ENCODE peak calls at places on chromosomes 11 and 22, in nine cellular contexts. One of them, this sample, is unnamed.

GRCh38 chr11:69636512-69636866 is 4.5 kb upstream of the CCND1 start:
- DNase-seq in psoas muscle: peak; percentile 75
- DNase-seq in CD4-positive, alpha-beta memory T cell: peak; percentile 31
- DNase-seq in upper lobe of right lung: peak; percentile 86
- DNase-seq in CD8-positive, alpha-beta memory T cell: no peak
- DNase-seq in Peyer's patch: no peak
- DNase-seq in fibroblast of lung: peak; percentile 90
- DNase-seq in uterus: no peak
- DNase-seq in AG04450: peak; percentile 86
- DNase-seq in this sample: no peak

GRCh38 chr11:18277560-18278271 is 11.7 kb downstream of the SAA1 start:
- DNase-seq in psoas muscle: no peak
- DNase-seq in CD4-positive, alpha-beta memory T cell: no peak
- DNase-seq in upper lobe of right lung: no peak
- DNase-seq in CD8-positive, alpha-beta memory T cell: no peak
- DNase-seq in Peyer's patch: no peak
- DNase-seq in fibroblast of lung: no peak
- DNase-seq in uterus: no peak
- DNase-seq in AG04450: no peak
- DNase-seq in this sample: no peak

GRCh38 chr22:32444068-32444467 is 20.2 kb downstream of the BPIFC start:
- DNase-seq in psoas muscle: no peak
- DNase-seq in CD4-positive, alpha-beta memory T cell: peak; percentile 28
- DNase-seq in upper lobe of right lung: no peak
- DNase-seq in CD8-positive, alpha-beta memory T cell: no peak
- DNase-seq in Peyer's patch: no peak
- DNase-seq in fibroblast of lung: no peak
- DNase-seq in uterus: no peak
- DNase-seq in AG04450: no peak
- DNase-seq in this sample: no peak

GRCh38 chr22:44620129-44620840 is 81.7 kb upstream of the PRR5 start:
- DNase-seq in psoas muscle: peak; percentile 60
- DNase-seq in CD4-positive, alpha-beta memory T cell: peak; percentile 91
- DNase-seq in upper lobe of right lung: no peak
- DNase-seq in CD8-positive, alpha-beta memory T cell: peak; percentile 78
- DNase-seq in Peyer's patch: peak; percentile 67
- DNase-seq in fibroblast of lung: peak; percentile 55
- DNase-seq in uterus: peak; percentile 75
- DNase-seq in AG04450: no peak
- DNase-seq in this sample: no peak

GRCh38 chr11:74568028-74568427 is 24.4 kb upstream of the POLD3 start:
- DNase-seq in psoas muscle: no peak
- DNase-seq in CD4-positive, alpha-beta memory T cell: no peak
- DNase-seq in upper lobe of right lung: no peak
- DNase-seq in CD8-positive, alpha-beta memory T cell: no peak
- DNase-seq in Peyer's patch: no peak
- DNase-seq in fibroblast of lung: no peak
- DNase-seq in uterus: no peak
- DNase-seq in AG04450: no peak
- DNase-seq in this sample: no peak

GRCh38 chr11:14499178-14499559 is 442 bp downstream of the COPB1 start:
- DNase-seq in psoas muscle: no peak
- DNase-seq in CD4-positive, alpha-beta memory T cell: no peak
- DNase-seq in upper lobe of right lung: no peak
- DNase-seq in CD8-positive, alpha-beta memory T cell: peak; percentile 34
- DNase-seq in Peyer's patch: peak; percentile 52
- DNase-seq in fibroblast of lung: peak; percentile 21
- DNase-seq in uterus: peak; percentile 30
- DNase-seq in AG04450: no peak
- DNase-seq in this sample: no peak

GRCh38 chr11:9265211-9266131 is at the start of gene DENND5A:
- DNase-seq in psoas muscle: peak; percentile 86
- DNase-seq in CD4-positive, alpha-beta memory T cell: peak; percentile 51
- DNase-seq in upper lobe of right lung: peak; percentile 93
- DNase-seq in CD8-positive, alpha-beta memory T cell: peak; percentile 37
- DNase-seq in Peyer's patch: peak; percentile 67
- DNase-seq in fibroblast of lung: peak; percentile 79
- DNase-seq in uterus: peak; percentile 85
- DNase-seq in AG04450: peak; percentile 51
- DNase-seq in this sample: no peak

GRCh38 chr11:119366690-119367620 is 14.5 kb downstream of the USP2 start:
- DNase-seq in psoas muscle: no peak
- DNase-seq in CD4-positive, alpha-beta memory T cell: no peak
- DNase-seq in upper lobe of right lung: no peak
- DNase-seq in CD8-positive, alpha-beta memory T cell: no peak
- DNase-seq in Peyer's patch: no peak
- DNase-seq in fibroblast of lung: no peak
- DNase-seq in uterus: peak; percentile 62
- DNase-seq in AG04450: no peak
- DNase-seq in this sample: no peak

GRCh38 chr11:32658639-32659406 is 75.2 kb downstream of the EIF3M start:
- DNase-seq in psoas muscle: no peak
- DNase-seq in CD4-positive, alpha-beta memory T cell: no peak
- DNase-seq in upper lobe of right lung: no peak
- DNase-seq in CD8-positive, alpha-beta memory T cell: no peak
- DNase-seq in Peyer's patch: no peak
- DNase-seq in fibroblast of lung: peak; percentile 6
- DNase-seq in uterus: no peak
- DNase-seq in AG04450: no peak
- DNase-seq in this sample: peak; percentile 2

GRCh38 chr11:114195981-114196731 is 100.0 kb upstream of the NNMT start:
- DNase-seq in psoas muscle: no peak
- DNase-seq in CD4-positive, alpha-beta memory T cell: no peak
- DNase-seq in upper lobe of right lung: no peak
- DNase-seq in CD8-positive, alpha-beta memory T cell: no peak
- DNase-seq in Peyer's patch: no peak
- DNase-seq in fibroblast of lung: no peak
- DNase-seq in uterus: no peak
- DNase-seq in AG04450: no peak
- DNase-seq in this sample: peak; percentile 75

GRCh38 chr22:19874307-19875060 is 19.8 kb upstream of the GNB1L start:
- DNase-seq in psoas muscle: peak; percentile 22
- DNase-seq in CD4-positive, alpha-beta memory T cell: no peak
- DNase-seq in upper lobe of right lung: peak; percentile 91
- DNase-seq in CD8-positive, alpha-beta memory T cell: no peak
- DNase-seq in Peyer's patch: no peak
- DNase-seq in fibroblast of lung: no peak
- DNase-seq in uterus: peak; percentile 41
- DNase-seq in AG04450: no peak
- DNase-seq in this sample: no peak

GRCh38 chr11:72333657-72334056 is 89.7 kb upstream of the PHOX2A start:
- DNase-seq in psoas muscle: no peak
- DNase-seq in CD4-positive, alpha-beta memory T cell: peak; percentile 50
- DNase-seq in upper lobe of right lung: no peak
- DNase-seq in CD8-positive, alpha-beta memory T cell: peak; percentile 14
- DNase-seq in Peyer's patch: peak; percentile 18
- DNase-seq in fibroblast of lung: peak; percentile 10
- DNase-seq in uterus: no peak
- DNase-seq in AG04450: no peak
- DNase-seq in this sample: no peak

GRCh38 chr11:101010899-101011298 is 118.7 kb downstream of the PGR start:
- DNase-seq in psoas muscle: no peak
- DNase-seq in CD4-positive, alpha-beta memory T cell: no peak
- DNase-seq in upper lobe of right lung: no peak
- DNase-seq in CD8-positive, alpha-beta memory T cell: no peak
- DNase-seq in Peyer's patch: no peak
- DNase-seq in fibroblast of lung: no peak
- DNase-seq in uterus: no peak
- DNase-seq in AG04450: no peak
- DNase-seq in this sample: no peak

GRCh38 chr22:36385491-36386350 is 2.0 kb downstream of the MYH9 start:
- DNase-seq in psoas muscle: peak; percentile 70
- DNase-seq in CD4-positive, alpha-beta memory T cell: peak; percentile 90
- DNase-seq in upper lobe of right lung: peak; percentile 88
- DNase-seq in CD8-positive, alpha-beta memory T cell: peak; percentile 56
- DNase-seq in Peyer's patch: peak; percentile 31
- DNase-seq in fibroblast of lung: no peak
- DNase-seq in uterus: peak; percentile 74
- DNase-seq in AG04450: no peak
- DNase-seq in this sample: no peak

GRCh38 chr22:24982301-24983056 is 30.0 kb downstream of the KIAA1671 start:
- DNase-seq in psoas muscle: no peak
- DNase-seq in CD4-positive, alpha-beta memory T cell: no peak
- DNase-seq in upper lobe of right lung: no peak
- DNase-seq in CD8-positive, alpha-beta memory T cell: no peak
- DNase-seq in Peyer's patch: no peak
- DNase-seq in fibroblast of lung: no peak
- DNase-seq in uterus: no peak
- DNase-seq in AG04450: no peak
- DNase-seq in this sample: no peak
- H3K27ac ChIP-seq in psoas muscle: peak overlapping the region; percentile 23
- H3K27ac ChIP-seq in CD4-positive, alpha-beta memory T cell: no peak overlapping the region
- H3K27ac ChIP-seq in upper lobe of right lung: peak overlapping the region; percentile 42
- H3K27ac ChIP-seq in CD8-positive, alpha-beta memory T cell: no peak overlapping the region
- H3K27ac ChIP-seq in Peyer's patch: peak overlapping the region; percentile 2
- H3K27ac ChIP-seq in fibroblast of lung: no peak overlapping the region
- H3K27ac ChIP-seq in uterus: peak overlapping the region; percentile 33
- H3K27ac ChIP-seq in AG04450: no peak overlapping the region
- H3K27ac ChIP-seq in this sample: peak overlapping the region; percentile 27

DNA sequence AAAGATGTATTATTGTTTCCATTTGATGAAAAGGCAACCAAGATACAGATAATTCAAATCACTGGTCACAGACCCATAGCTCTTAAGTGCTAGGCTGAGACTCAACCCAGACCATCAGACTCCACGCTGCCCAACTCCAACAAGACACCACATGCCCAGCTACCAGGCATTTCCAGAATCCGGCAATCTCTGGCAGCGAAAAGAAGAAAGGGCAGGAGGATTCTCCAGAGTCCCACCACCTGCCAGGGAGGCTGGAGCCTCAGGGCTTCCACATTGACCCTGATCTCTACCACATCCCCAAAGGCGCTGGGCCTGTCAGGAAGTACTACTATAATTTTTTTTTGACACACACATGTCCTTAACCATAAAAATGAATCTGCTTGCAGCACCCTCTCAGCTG is 61.4 kb upstream of the ARFGAP3 start:
- DNase-seq in psoas muscle: no peak
- DNase-seq in CD4-positive, alpha-beta memory T cell: no peak
- DNase-seq in upper lobe of right lung: peak; percentile 6
- DNase-seq in CD8-positive, alpha-beta memory T cell: no peak
- DNase-seq in Peyer's patch: no peak
- DNase-seq in fibroblast of lung: no peak
- DNase-seq in uterus: no peak
- DNase-seq in AG04450: no peak
- DNase-seq in this sample: no peak
- H3K27ac ChIP-seq in psoas muscle: no peak overlapping the region
- H3K27ac ChIP-seq in CD4-positive, alpha-beta memory T cell: no peak overlapping the region
- H3K27ac ChIP-seq in upper lobe of right lung: no peak overlapping the region
- H3K27ac ChIP-seq in CD8-positive, alpha-beta memory T cell: no peak overlapping the region
- H3K27ac ChIP-seq in Peyer's patch: no peak overlapping the region
- H3K27ac ChIP-seq in fibroblast of lung: no peak overlapping the region
- H3K27ac ChIP-seq in uterus: no peak overlapping the region
- H3K27ac ChIP-seq in AG04450: no peak overlapping the region
- H3K27ac ChIP-seq in this sample: peak overlapping the region; percentile 62

GRCh38 chr22:30116362-30117117 is 36.3 kb downstream of the HORMAD2 start:
- DNase-seq in psoas muscle: no peak
- DNase-seq in CD4-positive, alpha-beta memory T cell: no peak
- DNase-seq in upper lobe of right lung: no peak
- DNase-seq in CD8-positive, alpha-beta memory T cell: no peak
- DNase-seq in Peyer's patch: no peak
- DNase-seq in fibroblast of lung: peak; percentile 45
- DNase-seq in uterus: no peak
- DNase-seq in AG04450: peak; percentile 11
- DNase-seq in this sample: peak; percentile 36
- H3K27ac ChIP-seq in psoas muscle: no peak overlapping the region
- H3K27ac ChIP-seq in CD4-positive, alpha-beta memory T cell: no peak overlapping the region
- H3K27ac ChIP-seq in upper lobe of right lung: no peak overlapping the region
- H3K27ac ChIP-seq in CD8-positive, alpha-beta memory T cell: no peak overlapping the region
- H3K27ac ChIP-seq in Peyer's patch: no peak overlapping the region
- H3K27ac ChIP-seq in fibroblast of lung: no peak overlapping the region
- H3K27ac ChIP-seq in uterus: no peak overlapping the region
- H3K27ac ChIP-seq in AG04450: no peak overlapping the region
- H3K27ac ChIP-seq in this sample: peak overlapping the region; percentile 27

GRCh38 chr11:134062255-134063030 is 6.4 kb upstream of the JAM3 start:
- DNase-seq in psoas muscle: no peak
- DNase-seq in CD4-positive, alpha-beta memory T cell: no peak
- DNase-seq in upper lobe of right lung: no peak
- DNase-seq in CD8-positive, alpha-beta memory T cell: no peak
- DNase-seq in Peyer's patch: no peak
- DNase-seq in fibroblast of lung: no peak
- DNase-seq in uterus: no peak
- DNase-seq in AG04450: no peak
- DNase-seq in this sample: no peak
- H3K27ac ChIP-seq in psoas muscle: no peak overlapping the region
- H3K27ac ChIP-seq in CD4-positive, alpha-beta memory T cell: no peak overlapping the region
- H3K27ac ChIP-seq in upper lobe of right lung: peak overlapping the region; percentile 6
- H3K27ac ChIP-seq in CD8-positive, alpha-beta memory T cell: no peak overlapping the region
- H3K27ac ChIP-seq in Peyer's patch: no peak overlapping the region
- H3K27ac ChIP-seq in fibroblast of lung: no peak overlapping the region
- H3K27ac ChIP-seq in uterus: no peak overlapping the region
- H3K27ac ChIP-seq in AG04450: no peak overlapping the region
- H3K27ac ChIP-seq in this sample: no peak overlapping the region